ENCODE peak calls at places on chromosomes 3 and 15, in five cellular contexts. One of them, this sample, is unnamed. For H3K4me1, the result is how much of the 10 kb centered on the place peaks cover.

GRCh38 chr3:17979248-17979647 is 236.8 kb upstream of the TBC1D5 start:
- DNase-seq in fibroblast of lung: no peak
- DNase-seq in lower lobe of right lung: no peak
- DNase-seq in thoracic aorta: no peak
- DNase-seq in CD8-positive, alpha-beta T cell: no peak
- DNase-seq in this sample: no peak

GRCh38 chr3:8052599-8053185 is 448.9 kb upstream of the LMCD1 start:
- DNase-seq in fibroblast of lung: peak
- DNase-seq in lower lobe of right lung: no peak
- DNase-seq in thoracic aorta: no peak
- DNase-seq in CD8-positive, alpha-beta T cell: no peak
- DNase-seq in this sample: no peak

GRCh38 chr3:155682437-155682836 is 62.4 kb downstream of the PLCH1 start:
- DNase-seq in fibroblast of lung: no peak
- DNase-seq in lower lobe of right lung: no peak
- DNase-seq in thoracic aorta: no peak
- DNase-seq in CD8-positive, alpha-beta T cell: no peak
- DNase-seq in this sample: no peak

GRCh38 chr3:25281041-25281842 is 146.8 kb upstream of the RARB start:
- DNase-seq in fibroblast of lung: no peak
- DNase-seq in lower lobe of right lung: no peak
- DNase-seq in thoracic aorta: no peak
- DNase-seq in CD8-positive, alpha-beta T cell: no peak
- DNase-seq in this sample: no peak

GRCh38 chr3:128585974-128586373 is 64.6 kb downstream of the RPN1 start:
- DNase-seq in fibroblast of lung: no peak
- DNase-seq in lower lobe of right lung: no peak
- DNase-seq in thoracic aorta: no peak
- DNase-seq in CD8-positive, alpha-beta T cell: no peak
- DNase-seq in this sample: no peak

GRCh38 chr3:165011557-165011956 is 66.7 kb downstream of the SI start:
- DNase-seq in fibroblast of lung: no peak
- DNase-seq in lower lobe of right lung: no peak
- DNase-seq in thoracic aorta: no peak
- DNase-seq in CD8-positive, alpha-beta T cell: no peak
- DNase-seq in this sample: no peak

GRCh38 chr15:68419301-68420175 is 12.4 kb downstream of the ITGA11 start:
- DNase-seq in fibroblast of lung: no peak
- DNase-seq in lower lobe of right lung: no peak
- DNase-seq in thoracic aorta: no peak
- DNase-seq in CD8-positive, alpha-beta T cell: no peak
- DNase-seq in this sample: no peak

GRCh38 chr15:50884583-50884982 is 23.9 kb upstream of the AP4E1 start:
- DNase-seq in fibroblast of lung: peak
- DNase-seq in lower lobe of right lung: no peak
- DNase-seq in thoracic aorta: no peak
- DNase-seq in CD8-positive, alpha-beta T cell: no peak
- DNase-seq in this sample: peak

GRCh38 chr3:102087236-102087635 is 237.9 kb downstream of the NFKBIZ start:
- DNase-seq in fibroblast of lung: no peak
- DNase-seq in lower lobe of right lung: no peak
- DNase-seq in thoracic aorta: no peak
- DNase-seq in CD8-positive, alpha-beta T cell: no peak
- DNase-seq in this sample: no peak

GRCh38 chr3:16243706-16244490 is 20.8 kb downstream of the DPH3 start:
- DNase-seq in fibroblast of lung: peak
- DNase-seq in lower lobe of right lung: no peak
- DNase-seq in thoracic aorta: no peak
- DNase-seq in CD8-positive, alpha-beta T cell: no peak
- DNase-seq in this sample: no peak

GRCh38 chr15:96410175-96411055 is 79.9 kb downstream of the NR2F2 start:
- DNase-seq in fibroblast of lung: no peak
- DNase-seq in lower lobe of right lung: no peak
- DNase-seq in thoracic aorta: no peak
- DNase-seq in CD8-positive, alpha-beta T cell: no peak
- DNase-seq in this sample: no peak

GRCh38 chr15:88209111-88209510 is 47.4 kb downstream of the NTRK3 start:
- DNase-seq in fibroblast of lung: no peak
- DNase-seq in lower lobe of right lung: no peak
- DNase-seq in thoracic aorta: no peak
- DNase-seq in CD8-positive, alpha-beta T cell: no peak
- DNase-seq in this sample: no peak

GRCh38 chr3:194133661-194134230 is 2.2 kb upstream of the HES1 start:
- DNase-seq in fibroblast of lung: peak
- DNase-seq in lower lobe of right lung: peak
- DNase-seq in thoracic aorta: peak
- DNase-seq in CD8-positive, alpha-beta T cell: no peak
- DNase-seq in this sample: no peak

GRCh38 chr3:170809021-170809974 is 60.7 kb downstream of the RPL22L1 start:
- DNase-seq in fibroblast of lung: peak
- DNase-seq in lower lobe of right lung: no peak
- DNase-seq in thoracic aorta: no peak
- DNase-seq in CD8-positive, alpha-beta T cell: no peak
- DNase-seq in this sample: peak

GRCh38 chr15:78618064-78618463 is 2.7 kb downstream of the CHRNA3 start:
- DNase-seq in fibroblast of lung: no peak
- DNase-seq in lower lobe of right lung: no peak
- DNase-seq in thoracic aorta: no peak
- DNase-seq in CD8-positive, alpha-beta T cell: no peak
- DNase-seq in this sample: no peak

GRCh38 chr15:67857220-67857619 is 17.4 kb upstream of the RNU6-1 start:
- DNase-seq in fibroblast of lung: no peak
- DNase-seq in lower lobe of right lung: no peak
- DNase-seq in thoracic aorta: no peak
- DNase-seq in CD8-positive, alpha-beta T cell: no peak
- DNase-seq in this sample: no peak

GRCh38 chr15:40909662-40910625 is 15.7 kb downstream of the VPS18 start:
- DNase-seq in fibroblast of lung: no peak
- DNase-seq in lower lobe of right lung: peak
- DNase-seq in thoracic aorta: no peak
- DNase-seq in CD8-positive, alpha-beta T cell: no peak
- DNase-seq in this sample: no peak

GRCh38 chr15:28128036-28128435 is 28.9 kb upstream of the OCA2 start:
- DNase-seq in fibroblast of lung: no peak
- DNase-seq in lower lobe of right lung: peak
- DNase-seq in thoracic aorta: no peak
- DNase-seq in CD8-positive, alpha-beta T cell: no peak
- DNase-seq in this sample: no peak

GRCh38 chr3:15610083-15610482 is 8.5 kb downstream of the BTD start:
- DNase-seq in fibroblast of lung: peak
- DNase-seq in lower lobe of right lung: peak
- DNase-seq in thoracic aorta: no peak
- DNase-seq in CD8-positive, alpha-beta T cell: no peak
- DNase-seq in this sample: peak

GRCh38 chr3:45479627-45480026 is 91.3 kb downstream of the LARS2 start:
- DNase-seq in fibroblast of lung: peak
- DNase-seq in lower lobe of right lung: no peak
- DNase-seq in thoracic aorta: no peak
- DNase-seq in CD8-positive, alpha-beta T cell: no peak
- DNase-seq in this sample: peak

GRCh38 chr3:133188996-133189395 is 150.8 kb downstream of the TMEM108 start:
- DNase-seq in fibroblast of lung: no peak
- DNase-seq in lower lobe of right lung: no peak
- DNase-seq in thoracic aorta: no peak
- DNase-seq in CD8-positive, alpha-beta T cell: no peak
- DNase-seq in this sample: no peak

GRCh38 chr3:88433572-88433971 is 283.8 kb downstream of the C3orf38 start:
- DNase-seq in fibroblast of lung: no peak
- DNase-seq in lower lobe of right lung: no peak
- DNase-seq in thoracic aorta: no peak
- DNase-seq in CD8-positive, alpha-beta T cell: no peak
- DNase-seq in this sample: no peak

GRCh38 chr15:69060744-69061143 is 46.2 kb downstream of the NOX5 start:
- DNase-seq in fibroblast of lung: no peak
- DNase-seq in lower lobe of right lung: no peak
- DNase-seq in thoracic aorta: no peak
- DNase-seq in CD8-positive, alpha-beta T cell: no peak
- DNase-seq in this sample: no peak

GRCh38 chr3:47411696-47412452 is 31.1 kb downstream of the PTPN23 start:
- DNase-seq in fibroblast of lung: no peak
- DNase-seq in lower lobe of right lung: no peak
- DNase-seq in thoracic aorta: no peak
- DNase-seq in CD8-positive, alpha-beta T cell: no peak
- DNase-seq in this sample: no peak

GRCh38 chr3:25678581-25678980 is 13.9 kb upstream of the TOP2B start:
- DNase-seq in fibroblast of lung: peak
- DNase-seq in lower lobe of right lung: no peak
- DNase-seq in thoracic aorta: no peak
- DNase-seq in CD8-positive, alpha-beta T cell: no peak
- DNase-seq in this sample: no peak

GRCh38 chr3:136444581-136444980 is 194.4 kb downstream of the PCCB start:
- DNase-seq in fibroblast of lung: peak
- DNase-seq in lower lobe of right lung: no peak
- DNase-seq in thoracic aorta: no peak
- DNase-seq in CD8-positive, alpha-beta T cell: no peak
- DNase-seq in this sample: no peak

GRCh38 chr3:178536271-178537079 is at the start of gene KCNMB2:
- DNase-seq in fibroblast of lung: peak
- DNase-seq in lower lobe of right lung: no peak
- DNase-seq in thoracic aorta: no peak
- DNase-seq in CD8-positive, alpha-beta T cell: no peak
- DNase-seq in this sample: no peak

GRCh38 chr15:73464602-73465001 is 21.6 kb downstream of the REC114 start:
- DNase-seq in fibroblast of lung: no peak
- DNase-seq in lower lobe of right lung: no peak
- DNase-seq in thoracic aorta: no peak
- DNase-seq in CD8-positive, alpha-beta T cell: no peak
- DNase-seq in this sample: no peak

GRCh38 chr3:170130532-170130931 is 51.0 kb downstream of the PHC3 start:
- DNase-seq in fibroblast of lung: no peak
- DNase-seq in lower lobe of right lung: no peak
- DNase-seq in thoracic aorta: no peak
- DNase-seq in CD8-positive, alpha-beta T cell: no peak
- DNase-seq in this sample: no peak

DNA sequence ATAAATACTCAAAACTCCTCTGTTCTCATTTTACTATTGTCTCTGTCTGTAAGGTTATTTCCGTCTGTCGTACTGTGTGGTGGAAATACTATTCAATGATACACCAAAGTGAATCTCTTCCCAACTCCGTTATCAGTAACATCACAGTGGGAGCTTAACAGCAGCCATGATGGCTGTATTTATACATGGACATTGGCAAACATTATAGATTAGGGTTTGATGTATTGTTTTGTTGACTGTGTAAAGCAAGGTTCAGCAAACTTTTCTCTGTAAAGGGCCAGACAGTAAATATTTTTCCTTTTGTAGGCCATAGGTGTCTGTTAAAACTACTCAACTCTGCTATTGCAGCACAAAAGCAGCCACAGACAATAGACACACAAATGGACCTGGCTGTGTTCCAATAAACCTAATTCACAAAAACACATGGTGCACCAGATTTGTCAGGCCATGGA is 23.2 kb downstream of the LIPC start:
- DNase-seq in fibroblast of lung: no peak
- DNase-seq in lower lobe of right lung: no peak
- DNase-seq in thoracic aorta: no peak
- DNase-seq in CD8-positive, alpha-beta T cell: no peak
- DNase-seq in this sample: no peak
- TF ChIP-seq CTCF in fibroblast of lung: no peak
- TF ChIP-seq CTCF in lower lobe of right lung: no peak
- TF ChIP-seq CTCF in thoracic aorta: no peak
- TF ChIP-seq CTCF in CD8-positive, alpha-beta T cell: no peak
- TF ChIP-seq CTCF in this sample: no peak

DNA sequence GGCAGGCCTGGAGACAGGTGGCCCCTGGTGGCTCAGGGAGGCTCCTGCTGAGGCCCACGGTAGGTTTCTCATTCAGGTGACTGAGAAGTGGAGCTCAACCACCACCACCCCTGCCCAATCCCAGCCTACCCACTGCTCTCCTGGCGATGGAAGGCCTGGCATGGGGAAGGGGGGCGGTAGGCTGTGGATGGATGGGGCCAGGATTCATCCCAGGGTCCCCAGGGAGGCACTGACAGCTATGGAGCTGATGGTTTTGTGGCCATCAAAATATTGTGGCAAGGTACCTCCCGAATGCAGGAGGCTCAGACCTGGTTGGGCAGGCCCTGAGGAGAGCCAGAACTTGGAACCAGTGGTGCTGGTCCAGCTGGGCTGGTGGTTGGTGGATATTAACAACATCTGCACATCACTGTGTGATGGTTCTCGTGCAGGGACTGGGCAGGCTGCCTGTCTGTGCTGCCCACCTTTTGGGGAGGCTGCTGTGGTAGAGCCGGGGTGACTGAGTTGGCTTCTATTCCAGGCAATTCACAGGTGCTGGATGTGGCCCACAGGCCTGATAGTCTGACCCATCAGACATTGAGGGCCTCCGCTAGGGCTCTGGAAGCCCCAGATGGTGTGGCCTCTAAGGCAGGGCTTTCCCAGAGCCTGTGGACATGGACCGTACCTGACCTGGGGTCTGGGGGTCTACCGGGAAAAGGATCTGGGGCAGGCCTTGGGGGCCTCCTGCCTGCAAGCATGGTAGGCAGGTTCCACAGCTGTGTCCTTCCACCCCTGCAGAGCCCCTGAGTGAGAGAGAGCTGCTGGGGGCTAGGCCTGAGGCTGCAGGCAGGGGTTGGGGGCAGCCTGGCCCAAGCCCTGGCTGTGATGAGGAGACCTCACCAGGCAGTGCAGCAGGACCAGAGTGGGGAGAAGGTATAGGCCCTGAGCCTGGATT is 3.4 kb downstream of the ZBTB47 start:
- DNase-seq in fibroblast of lung: no peak
- DNase-seq in lower lobe of right lung: no peak
- DNase-seq in thoracic aorta: no peak
- DNase-seq in CD8-positive, alpha-beta T cell: no peak
- DNase-seq in this sample: no peak
- H3K4me1 ChIP-seq in fibroblast of lung: under half
- H3K4me1 ChIP-seq in lower lobe of right lung: under half
- H3K4me1 ChIP-seq in thoracic aorta: under half
- H3K4me1 ChIP-seq in CD8-positive, alpha-beta T cell: under half
- H3K4me1 ChIP-seq in this sample: under half

GRCh38 chr3:149258714-149259113 is 37.1 kb upstream of the CP start:
- DNase-seq in fibroblast of lung: no peak
- DNase-seq in lower lobe of right lung: no peak
- DNase-seq in thoracic aorta: no peak
- DNase-seq in CD8-positive, alpha-beta T cell: no peak
- DNase-seq in this sample: no peak

GRCh38 chr3:149263856-149264255 is 42.2 kb upstream of the CP start:
- DNase-seq in fibroblast of lung: no peak
- DNase-seq in lower lobe of right lung: no peak
- DNase-seq in thoracic aorta: no peak
- DNase-seq in CD8-positive, alpha-beta T cell: no peak
- DNase-seq in this sample: no peak

GRCh38 chr3:149258298-149258697 is 36.7 kb upstream of the CP start:
- DNase-seq in fibroblast of lung: no peak
- DNase-seq in lower lobe of right lung: no peak
- DNase-seq in thoracic aorta: no peak
- DNase-seq in CD8-positive, alpha-beta T cell: no peak
- DNase-seq in this sample: no peak
- TF ChIP-seq CTCF in fibroblast of lung: no peak
- TF ChIP-seq CTCF in lower lobe of right lung: no peak
- TF ChIP-seq CTCF in thoracic aorta: no peak
- TF ChIP-seq CTCF in CD8-positive, alpha-beta T cell: no peak
- TF ChIP-seq CTCF in this sample: no peak

GRCh38 chr3:126083138-126083445 is 832 bp downstream of the SLC41A3 start:
- DNase-seq in fibroblast of lung: no peak
- DNase-seq in lower lobe of right lung: no peak
- DNase-seq in thoracic aorta: no peak
- DNase-seq in CD8-positive, alpha-beta T cell: no peak
- DNase-seq in this sample: no peak
- H3K4me1 ChIP-seq in fibroblast of lung: under half
- H3K4me1 ChIP-seq in lower lobe of right lung: under half
- H3K4me1 ChIP-seq in thoracic aorta: under half
- H3K4me1 ChIP-seq in CD8-positive, alpha-beta T cell: under half
- H3K4me1 ChIP-seq in this sample: under half

GRCh38 chr3:151841801-151842200 is 27.9 kb downstream of the AADAC start:
- DNase-seq in fibroblast of lung: peak
- DNase-seq in lower lobe of right lung: no peak
- DNase-seq in thoracic aorta: no peak
- DNase-seq in CD8-positive, alpha-beta T cell: no peak
- DNase-seq in this sample: no peak
- TF ChIP-seq CTCF in fibroblast of lung: no peak
- TF ChIP-seq CTCF in lower lobe of right lung: no peak
- TF ChIP-seq CTCF in thoracic aorta: no peak
- TF ChIP-seq CTCF in CD8-positive, alpha-beta T cell: no peak
- TF ChIP-seq CTCF in this sample: no peak